ENCODE peak calls at places on chromosomes 7 and 10, in six cellular contexts. B is HepG2, Y is WERI-Rb-1, E is epithelial cell of esophagus, Z is right lobe of liver, J is fibroblast of the aortic adventitia. L is an unnamed sample.

GRCh38 chr10:103712898-103713498 is 142.4 kb downstream of the SH3PXD2A start:
- DNase-seq in B (peak), Y (peak), E (peak), Z (no peak), J (peak), L (peak)

GRCh38 chr7:28793383-28793782 is 164.7 kb downstream of the TRIL start:
- DNase-seq in B (no peak), Y (no peak), E (peak), Z (no peak), J (no peak), L (no peak)

GRCh38 chr10:46560952-46561351 is 4.5 kb upstream of the GPRIN2 start:
- DNase-seq in B (no peak), Y (no peak), E (no peak), Z (no peak), J (no peak), L (no peak)

GRCh38 chr7:98034044-98035035 is 44.3 kb upstream of the OCM2 start:
- DNase-seq in B (no peak), Y (no peak), E (peak), Z (no peak), J (no peak), L (peak)

GRCh38 chr7:28784166-28784870 is 173.8 kb downstream of the TRIL start:
- DNase-seq in B (no peak), Y (no peak), E (no peak), Z (no peak), J (no peak), L (no peak)

GRCh38 chr7:101288439-101288838 is 33.2 kb downstream of the IFT22 start:
- DNase-seq in B (no peak), Y (no peak), E (no peak), Z (no peak), J (no peak), L (no peak)

GRCh38 chr7:115094163-115094562 is 172.3 kb downstream of the MDFIC start:
- DNase-seq in B (no peak), Y (no peak), E (peak), Z (no peak), J (peak), L (no peak)

GRCh38 chr7:7236041-7236440 is 53.7 kb downstream of the C1GALT1 start:
- DNase-seq in B (no peak), Y (no peak), E (peak), Z (no peak), J (no peak), L (no peak)

GRCh38 chr7:40015790-40016296 is 65.8 kb downstream of the CDK13 start:
- DNase-seq in B (peak), Y (no peak), E (peak), Z (no peak), J (peak), L (no peak)

DNA sequence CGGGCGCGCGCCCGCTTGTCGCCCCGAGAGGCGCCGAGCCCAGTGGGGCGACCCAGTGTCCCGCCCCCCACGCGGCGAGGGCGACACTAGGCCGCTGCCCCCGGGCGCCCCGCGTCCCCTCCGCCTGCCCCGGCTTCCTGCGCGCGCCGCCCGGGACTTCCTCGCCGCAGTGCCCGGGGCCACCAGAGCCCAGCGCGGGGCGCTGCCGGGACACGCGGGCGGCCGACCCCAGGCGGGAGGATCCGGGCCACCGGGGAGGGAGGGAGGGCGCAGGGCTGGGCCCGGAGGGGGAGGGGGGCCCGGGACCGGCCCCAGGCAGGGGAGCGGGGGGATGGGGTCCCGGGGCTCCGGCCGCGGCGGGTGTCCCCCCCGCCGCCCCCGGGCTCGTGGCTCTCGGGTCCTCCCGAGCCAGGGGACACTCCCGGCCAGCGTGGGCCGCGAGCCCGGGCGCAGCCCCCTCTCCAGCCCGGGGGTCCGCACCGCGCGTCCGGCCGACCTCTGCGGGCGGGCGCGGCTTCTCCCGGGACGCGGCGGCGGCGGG is 435 bp upstream of the PWWP2B start:
- DNase-seq in B (peak), Y (peak), E (peak), Z (peak), J (no peak), L (peak)
- H3K4me3 ChIP-seq in B (peak), Y (peak), E (peak), Z (peak), J (peak), L (peak)

GRCh38 chr10:69572159-69573055 is 815 bp downstream of the NEUROG3 start:
- DNase-seq in B (no peak), Y (no peak), E (peak), Z (no peak), J (no peak), L (peak)

GRCh38 chr10:69571618-69572158 is 1.5 kb downstream of the NEUROG3 start:
- DNase-seq in B (no peak), Y (no peak), E (no peak), Z (no peak), J (no peak), L (peak)

GRCh38 chr10:69575164-69575722 is 2.0 kb upstream of the NEUROG3 start:
- DNase-seq in B (no peak), Y (no peak), E (no peak), Z (no peak), J (no peak), L (no peak)

GRCh38 chr10:69574571-69574978 is 1.4 kb upstream of the NEUROG3 start:
- DNase-seq in B (no peak), Y (peak), E (no peak), Z (no peak), J (no peak), L (peak)

DNA sequence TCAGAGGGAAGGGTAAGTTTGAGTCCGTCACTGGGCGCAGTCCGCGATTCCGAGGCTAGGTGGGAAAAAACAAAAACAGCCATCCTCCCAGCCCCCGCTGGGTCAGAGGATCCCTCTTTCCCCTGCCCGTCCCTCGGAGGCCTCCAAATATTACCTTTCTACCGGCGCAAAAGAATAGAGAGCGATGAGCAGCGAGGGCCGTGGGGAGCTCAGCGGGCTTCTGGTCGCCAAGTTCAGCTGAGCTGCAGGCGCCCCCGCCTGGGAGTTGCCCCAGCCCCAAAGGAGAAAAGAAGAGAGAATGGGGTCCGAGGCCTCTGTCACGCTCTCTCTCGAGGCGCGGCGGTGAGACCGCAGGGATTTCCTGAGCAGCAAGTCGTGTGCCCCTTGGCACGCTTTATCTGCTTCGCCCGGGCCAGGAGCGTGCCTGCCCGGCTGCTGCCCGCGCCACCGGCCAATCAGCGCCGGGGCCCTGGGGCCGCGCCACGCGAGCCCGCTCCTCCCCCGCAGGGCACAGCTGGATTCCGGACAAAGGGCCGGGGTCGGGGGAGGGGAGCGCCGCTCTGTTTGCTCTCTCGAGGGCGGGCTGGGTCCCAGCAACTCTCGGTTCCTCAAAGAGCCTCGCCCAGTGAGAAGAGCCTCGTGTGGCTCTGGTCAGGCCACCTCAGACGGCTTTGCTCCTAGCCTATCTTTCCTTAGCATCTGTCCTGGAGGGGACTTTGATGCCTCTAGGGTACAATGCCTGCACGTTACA is at the start of gene NEUROG3:
- DNase-seq in B (no peak), Y (no peak), E (no peak), Z (no peak), J (no peak), L (peak)
- H3K4me3 ChIP-seq in B (no peak), Y (peak), E (no peak), Z (peak), J (no peak), L (peak)

GRCh38 chr7:144403649-144404061 is at the start of gene NOBOX:
- DNase-seq in B (no peak), Y (no peak), E (no peak), Z (no peak), J (no peak), L (peak)

GRCh38 chr7:144410441-144410840 is 6.9 kb upstream of the NOBOX start:
- DNase-seq in B (no peak), Y (no peak), E (no peak), Z (no peak), J (no peak), L (no peak)

GRCh38 chr7:144408116-144408515 is 4.6 kb upstream of the NOBOX start:
- DNase-seq in B (no peak), Y (no peak), E (peak), Z (no peak), J (no peak), L (no peak)

GRCh38 chr7:144404911-144405310 is 1.4 kb upstream of the NOBOX start:
- DNase-seq in B (no peak), Y (no peak), E (no peak), Z (no peak), J (no peak), L (no peak)

DNA sequence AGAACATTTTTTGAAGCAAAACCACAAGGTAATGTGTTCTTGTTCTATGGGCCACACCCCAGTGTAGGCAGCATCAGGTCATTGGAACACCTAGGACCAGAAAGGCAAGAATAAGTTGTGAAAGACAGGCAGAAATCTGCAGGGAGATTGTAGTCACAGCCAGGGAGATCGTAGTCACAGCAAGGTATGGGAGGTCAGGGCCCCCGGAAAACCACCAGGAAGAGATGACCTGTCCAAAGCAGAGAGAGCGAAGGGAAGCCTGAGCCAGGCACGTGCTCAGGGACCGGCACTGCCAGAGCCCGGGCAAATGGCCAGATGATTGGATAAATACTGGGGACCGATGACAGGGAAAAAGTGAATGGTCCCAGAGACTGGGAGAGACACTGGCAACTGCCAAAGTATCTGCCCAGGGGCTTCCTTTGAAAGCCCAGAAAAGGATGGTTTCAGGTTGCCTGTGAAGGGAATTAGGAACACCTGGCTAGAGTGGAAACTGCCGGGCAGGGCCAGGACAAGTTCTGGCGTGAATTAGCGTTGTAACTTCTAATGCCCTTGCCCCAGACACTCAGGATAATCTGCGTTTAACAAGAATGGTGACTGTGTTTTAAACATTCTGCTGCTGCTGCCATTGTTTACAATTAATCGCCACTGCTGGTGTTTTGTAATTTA is 3.9 kb upstream of the NOBOX start:
- DNase-seq in B (no peak), Y (no peak), E (peak), Z (no peak), J (no peak), L (peak)
- H3K4me3 ChIP-seq in B (no peak), Y (no peak), E (peak), Z (no peak), J (no peak), L (no peak)

GRCh38 chr7:47454961-47455871 is 126.7 kb downstream of the TNS3 start:
- DNase-seq in B (no peak), Y (no peak), E (no peak), Z (no peak), J (no peak), L (no peak)
- H3K4me3 ChIP-seq in B (no peak), Y (no peak), E (no peak), Z (no peak), J (no peak), L (no peak)

GRCh38 chr7:93148135-93148534 is at the start of gene SAMD9L:
- DNase-seq in B (no peak), Y (no peak), E (peak), Z (no peak), J (peak), L (no peak)

GRCh38 chr7:93147358-93147757 is 827 bp downstream of the SAMD9L start:
- DNase-seq in B (no peak), Y (no peak), E (peak), Z (no peak), J (peak), L (no peak)

GRCh38 chr7:93145324-93145723 is 2.9 kb downstream of the SAMD9L start:
- DNase-seq in B (no peak), Y (no peak), E (no peak), Z (no peak), J (no peak), L (no peak)

GRCh38 chr7:93146036-93146435 is 2.1 kb downstream of the SAMD9L start:
- DNase-seq in B (no peak), Y (no peak), E (no peak), Z (no peak), J (no peak), L (no peak)

GRCh38 chr7:93146465-93147127 is 1.6 kb downstream of the SAMD9L start:
- DNase-seq in B (no peak), Y (no peak), E (no peak), Z (no peak), J (no peak), L (no peak)
- H3K4me3 ChIP-seq in B (no peak), Y (no peak), E (no peak), Z (peak), J (peak), L (no peak)

GRCh38 chr7:51789494-51789893 is 472.9 kb upstream of the COBL start:
- DNase-seq in B (no peak), Y (no peak), E (no peak), Z (no peak), J (no peak), L (peak)

GRCh38 chr7:51785806-51786205 is 469.2 kb upstream of the COBL start:
- DNase-seq in B (no peak), Y (no peak), E (no peak), Z (no peak), J (no peak), L (no peak)

GRCh38 chr7:51785171-51785570 is 468.6 kb upstream of the COBL start:
- DNase-seq in B (no peak), Y (no peak), E (peak), Z (no peak), J (no peak), L (no peak)

DNA sequence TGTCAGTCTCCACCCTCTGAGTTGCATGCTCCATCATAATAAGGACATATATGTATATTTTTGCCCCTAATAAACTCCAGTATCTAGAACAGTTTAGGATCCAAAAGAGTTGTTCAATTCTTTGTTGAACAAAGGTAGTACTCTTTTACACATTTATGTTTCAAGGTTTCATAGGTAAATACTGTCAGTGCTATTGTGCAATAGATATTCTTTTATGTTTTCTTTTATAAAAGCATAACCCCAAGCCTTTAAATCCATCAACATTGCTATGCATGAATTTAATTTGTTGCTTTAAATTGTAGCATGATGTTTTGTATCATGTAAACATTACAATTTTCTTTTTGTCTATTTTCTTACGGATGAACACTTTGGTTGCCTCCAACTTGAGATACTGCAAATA is 469.7 kb upstream of the COBL start:
- DNase-seq in B (no peak), Y (no peak), E (no peak), Z (no peak), J (no peak), L (no peak)
- H3K4me3 ChIP-seq in B (no peak), Y (no peak), E (no peak), Z (no peak), J (no peak), L (no peak)

DNA sequence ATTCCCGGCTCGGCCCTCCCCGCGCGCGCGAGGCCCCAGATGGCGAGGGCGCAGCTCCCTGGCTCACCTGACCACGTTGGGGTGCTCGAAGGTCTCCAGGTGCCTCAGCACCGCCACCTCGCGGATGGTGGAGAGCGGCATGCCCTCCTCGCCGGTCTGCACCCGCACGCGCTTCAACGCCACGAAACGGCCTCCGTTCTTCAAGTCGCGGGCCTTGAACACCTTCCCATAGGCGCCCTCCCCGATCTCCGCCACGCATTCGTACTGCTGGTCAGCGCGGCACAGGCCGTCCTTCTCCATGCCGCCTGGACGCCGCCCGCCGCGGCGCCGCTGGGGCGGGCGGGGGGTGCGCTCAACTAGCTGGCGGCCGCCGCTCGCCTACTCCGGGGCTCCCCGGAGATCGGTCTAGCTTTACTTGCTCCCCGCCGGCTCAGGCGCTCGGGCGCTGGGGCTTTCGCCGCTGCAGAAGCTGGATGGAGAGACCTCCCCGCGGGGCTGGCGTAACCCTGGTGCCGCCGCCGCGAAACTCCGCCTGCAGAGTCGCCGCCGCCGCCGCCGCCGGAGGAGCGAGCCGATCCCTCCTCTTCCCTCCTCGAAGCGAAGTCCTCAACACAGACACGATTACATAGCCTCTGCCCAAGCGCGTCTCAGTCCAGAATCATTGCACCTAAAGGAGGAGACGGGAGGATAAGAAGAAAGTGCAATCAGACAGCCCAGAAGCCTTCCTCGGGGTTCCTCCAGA is 3.2 kb downstream of the CDK6 start:
- DNase-seq in B (peak), Y (peak), E (peak), Z (peak), J (peak), L (peak)
- H3K4me3 ChIP-seq in B (peak), Y (peak), E (peak), Z (peak), J (peak), L (peak)

DNA sequence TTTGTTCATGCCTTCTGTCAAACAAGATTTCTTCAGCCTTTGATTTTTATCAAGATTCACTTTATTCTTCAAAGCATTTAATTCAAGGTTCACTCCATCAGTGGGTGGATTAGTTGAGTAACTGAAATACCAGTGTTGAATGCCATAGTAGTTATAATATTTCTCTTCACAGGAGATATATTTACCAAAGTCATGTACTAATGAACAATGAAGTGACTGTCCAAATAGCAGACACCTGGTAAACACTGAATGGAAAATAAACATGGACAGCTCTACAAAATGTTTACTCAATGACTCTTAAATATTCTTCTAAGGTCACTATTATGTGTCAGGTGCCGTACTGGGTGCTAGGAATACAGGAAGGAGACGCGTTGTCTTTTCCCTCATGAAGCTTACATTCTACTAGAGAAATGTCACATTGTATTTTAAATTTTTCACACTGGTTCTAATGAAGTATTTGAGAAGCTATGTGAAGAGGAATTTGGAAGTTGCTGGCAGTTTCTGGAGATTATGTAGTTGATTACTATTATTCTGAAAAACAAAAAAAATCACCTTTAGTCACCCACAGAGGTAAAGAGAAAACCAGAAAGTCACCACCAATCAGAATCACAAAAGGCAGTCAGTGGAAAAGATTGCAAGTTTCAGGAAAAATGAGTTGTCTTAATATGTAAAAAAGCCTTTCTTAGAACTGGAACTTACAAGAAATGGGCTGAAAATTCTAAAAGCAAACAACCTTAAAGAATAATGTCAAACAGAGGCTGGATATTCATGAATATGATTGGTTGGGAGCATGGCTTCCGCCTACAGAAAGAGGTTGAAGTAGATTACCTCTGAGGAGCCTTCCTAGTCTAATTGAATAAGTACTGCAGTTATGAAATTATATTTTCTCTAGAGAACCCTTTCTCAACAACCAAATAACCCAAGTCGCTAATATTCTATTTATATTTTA is 84.5 kb downstream of the RTKN2 start:
- DNase-seq in B (peak), Y (no peak), E (no peak), Z (no peak), J (no peak), L (no peak)
- H3K4me3 ChIP-seq in B (no peak), Y (no peak), E (no peak), Z (no peak), J (no peak), L (no peak)